ENCODE peak calls at places on chromosomes 5 and 9, in six cellular contexts. M is body of pancreas, R is sigmoid colon, X is H1, H is tibial nerve, P is GM12878. B is an unnamed sample.

GRCh38 chr9:35689601-35690446 is at the start of gene TPM2:
- DNase-seq in M (peak; percentile 20), R (peak; percentile 96), X (peak; percentile 66), H (peak; percentile 35), P (no peak), B (peak; percentile 59)

GRCh38 chr5:132471006-132471907 is 19.3 kb downstream of the IRF1 start:
- DNase-seq in M (peak; percentile 29), R (peak; percentile 28), X (no peak), H (no peak), P (no peak), B (peak; percentile 48)

GRCh38 chr5:127988149-127988755 is 95.3 kb upstream of the SLC12A2 start:
- DNase-seq in M (no peak), R (no peak), X (no peak), H (no peak), P (no peak), B (no peak)

GRCh38 chr5:115096034-115096769 is 73.5 kb downstream of the TRIM36 start:
- DNase-seq in M (no peak), R (no peak), X (no peak), H (no peak), P (no peak), B (no peak)

GRCh38 chr9:136354592-136355085 is 8.9 kb downstream of the DNLZ start:
- DNase-seq in M (no peak), R (peak; percentile 84), X (no peak), H (no peak), P (no peak), B (no peak)

GRCh38 chr9:132241483-132241839 is 79.6 kb downstream of the NTNG2 start:
- DNase-seq in M (no peak), R (no peak), X (no peak), H (no peak), P (no peak), B (no peak)

GRCh38 chr9:78972303-78973002 is 599.3 kb upstream of the TLE4 start:
- DNase-seq in M (no peak), R (no peak), X (no peak), H (no peak), P (no peak), B (no peak)

GRCh38 chr5:180591249-180591887 is at the start of gene SCGB3A1:
- DNase-seq in M (no peak), R (peak; percentile 59), X (no peak), H (no peak), P (no peak), B (no peak)

GRCh38 chr9:14652729-14653377 is 40.4 kb downstream of the ZDHHC21 start:
- DNase-seq in M (peak; percentile 28), R (no peak), X (no peak), H (no peak), P (no peak), B (peak; percentile 45)

GRCh38 chr9:12698986-12699385 is 5.8 kb downstream of the TYRP1 start:
- DNase-seq in M (no peak), R (no peak), X (no peak), H (no peak), P (no peak), B (no peak)
- TF ChIP-seq CTCF in M (no peak), R (no peak), X (peak; percentile 20), H (no peak), P (no peak), B (no peak)

GRCh38 chr9:93464395-93464794 is 11.0 kb upstream of the FAM120AOS start:
- DNase-seq in M (no peak), R (no peak), X (no peak), H (no peak), P (no peak), B (no peak)

GRCh38 chr9:93464876-93465275 is 11.5 kb upstream of the FAM120AOS start:
- DNase-seq in M (no peak), R (no peak), X (no peak), H (no peak), P (no peak), B (no peak)

GRCh38 chr9:93461810-93462209 is 8.4 kb upstream of the FAM120AOS start:
- DNase-seq in M (no peak), R (no peak), X (no peak), H (no peak), P (no peak), B (no peak)

GRCh38 chr9:93465853-93466252 is 12.5 kb upstream of the FAM120AOS start:
- DNase-seq in M (peak; percentile 63), R (no peak), X (no peak), H (no peak), P (no peak), B (no peak)

GRCh38 chr9:93463638-93464248 is 10.4 kb upstream of the FAM120AOS start:
- DNase-seq in M (no peak), R (no peak), X (no peak), H (no peak), P (no peak), B (no peak)
- H3K4me1 ChIP-seq in M (peaks cover 74% of the 10 kb centered on the region), R (no peaks in the 10 kb centered on the region), X (peaks cover 6% of the 10 kb centered on the region), H (peaks cover 37% of the 10 kb centered on the region), P (peaks cover 27% of the 10 kb centered on the region), B (peaks cover 61% of the 10 kb centered on the region)

GRCh38 chr5:177006265-177006972 is at the start of gene UIMC1:
- DNase-seq in M (peak; percentile 92), R (peak; percentile 95), X (peak; percentile 83), H (peak; percentile 85), P (peak; percentile 71), B (peak; percentile 96)
- TF ChIP-seq POLR2A in M (peak; percentile 57), R (no peak), X (peak; percentile 49), H (peak; percentile 31), P (peak; percentile 79), B (no peak)

DNA sequence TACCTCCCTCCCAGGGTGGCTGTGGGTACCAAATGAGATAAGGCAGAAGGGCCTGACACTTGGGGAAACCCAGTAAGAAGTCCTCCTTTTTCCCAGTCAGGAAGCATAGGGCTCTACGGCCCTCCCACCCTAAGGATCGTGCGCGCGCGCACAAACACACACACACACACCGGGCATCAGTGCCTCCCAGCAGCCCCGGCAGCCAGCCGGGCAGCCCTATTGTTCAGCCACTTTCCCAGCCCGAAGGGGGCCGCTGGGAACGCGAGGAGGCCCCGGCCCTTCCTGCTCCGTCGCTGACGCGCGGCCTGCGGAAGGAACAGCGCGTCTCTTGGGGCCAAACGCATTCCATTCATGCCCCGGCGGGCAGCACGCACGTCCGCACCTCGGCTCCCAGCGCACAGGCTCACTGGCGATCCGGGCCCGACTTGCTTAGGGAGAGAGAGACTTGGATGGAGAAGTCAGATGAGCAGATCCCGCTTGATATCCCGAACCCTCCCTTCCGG is 22.6 kb downstream of the DUSP1 start:
- DNase-seq in M (no peak), R (peak; percentile 93), X (no peak), H (peak; percentile 49), P (no peak), B (no peak)
- TF ChIP-seq CTCF in M (no peak), R (no peak), X (no peak), H (no peak), P (no peak), B (no peak)

GRCh38 chr5:40554048-40554447 is 125.7 kb upstream of the PTGER4 start:
- DNase-seq in M (no peak), R (no peak), X (no peak), H (no peak), P (no peak), B (no peak)
- H3K4me1 ChIP-seq in M (no peaks in the 10 kb centered on the region), R (no peaks in the 10 kb centered on the region), X (no peaks in the 10 kb centered on the region), H (no peaks in the 10 kb centered on the region), P (no peaks in the 10 kb centered on the region), B (no peaks in the 10 kb centered on the region)

GRCh38 chr9:18382243-18382642 is 91.7 kb upstream of the ADAMTSL1 start:
- DNase-seq in M (no peak), R (no peak), X (no peak), H (no peak), P (no peak), B (no peak)
- TF ChIP-seq POLR2A in M (no peak), R (no peak), X (no peak), H (no peak), P (no peak), B (no peak)

DNA sequence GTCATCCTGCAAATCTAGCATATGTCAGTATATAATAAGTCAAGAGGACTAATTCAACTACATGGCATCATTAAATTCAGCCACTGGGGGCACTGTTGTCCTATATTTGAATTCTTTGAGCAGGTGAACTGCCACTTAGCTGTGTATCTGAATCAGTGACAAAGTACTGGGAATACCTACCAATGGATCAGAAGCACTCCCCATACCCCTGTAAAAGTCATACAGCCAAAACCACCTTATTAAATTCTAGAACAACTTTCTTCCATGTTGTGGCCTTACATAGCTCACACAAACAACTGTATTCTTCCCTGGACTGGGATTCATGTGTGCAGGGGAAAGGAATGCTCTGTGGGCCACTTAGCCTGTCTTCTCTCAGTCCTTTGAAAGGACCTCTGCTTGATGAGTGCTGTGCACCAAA is 57.4 kb upstream of the PLPP6 start:
- DNase-seq in M (peak; percentile 86), R (no peak), X (peak; percentile 43), H (peak; percentile 97), P (peak; percentile 50), B (peak; percentile 75)
- TF ChIP-seq CTCF in M (peak; percentile 82), R (peak; percentile 66), X (peak; percentile 75), H (peak; percentile 59), P (peak; percentile 75), B (peak; percentile 76)

GRCh38 chr5:136058972-136059354 is 30.2 kb downstream of the TGFBI start:
- DNase-seq in M (no peak), R (no peak), X (no peak), H (no peak), P (no peak), B (no peak)

GRCh38 chr5:136056336-136056735 is 27.5 kb downstream of the TGFBI start:
- DNase-seq in M (no peak), R (no peak), X (no peak), H (no peak), P (no peak), B (no peak)

GRCh38 chr5:136058031-136058971 is 29.5 kb downstream of the TGFBI start:
- DNase-seq in M (peak; percentile 26), R (peak; percentile 90), X (no peak), H (peak; percentile 49), P (no peak), B (peak; percentile 63)

GRCh38 chr5:136056771-136057335 is 28.1 kb downstream of the TGFBI start:
- DNase-seq in M (no peak), R (no peak), X (no peak), H (no peak), P (no peak), B (no peak)

DNA sequence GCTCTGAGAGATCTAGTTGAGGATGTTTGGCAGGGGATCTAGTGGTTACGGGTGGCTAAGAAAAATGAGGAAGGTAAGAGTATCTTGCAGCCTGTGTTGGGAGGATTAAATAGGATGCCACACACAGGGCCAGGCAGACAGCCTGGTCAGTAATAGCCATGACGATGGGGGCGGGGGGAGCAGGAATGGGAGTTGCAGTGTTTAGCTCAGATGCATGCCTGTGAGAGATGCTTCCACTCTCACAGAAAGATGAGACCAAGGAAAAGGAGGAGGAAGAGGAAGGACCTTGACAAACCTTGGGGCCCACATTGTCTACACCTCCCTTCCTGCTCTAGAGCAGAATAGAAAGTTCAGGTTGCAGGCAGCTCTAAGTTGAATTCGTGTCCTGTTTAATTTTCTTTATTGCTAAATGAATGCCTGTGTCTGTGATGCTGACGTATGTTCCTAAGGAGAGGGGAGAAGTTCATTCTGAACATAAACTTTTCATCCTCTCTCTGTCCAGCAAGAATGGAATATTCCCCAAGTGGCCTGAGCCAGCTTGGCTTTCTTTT is 28.7 kb downstream of the TGFBI start:
- DNase-seq in M (no peak), R (no peak), X (no peak), H (no peak), P (no peak), B (no peak)
- H3K4me1 ChIP-seq in M (no peaks in the 10 kb centered on the region), R (peaks cover 3% of the 10 kb centered on the region), X (no peaks in the 10 kb centered on the region), H (peaks cover 27% of the 10 kb centered on the region), P (no peaks in the 10 kb centered on the region), B (no peaks in the 10 kb centered on the region)